ENCODE peak calls at places on chromosomes 16 and 17, in six cellular contexts. A, Q, N, Z, X and E are unnamed samples.

GRCh38 chr16:47198180-47198575 is 54.4 kb upstream of the NETO2 start:
- DNase-seq in A (no peak), X (no peak), N (no peak), Q (no peak), Z (no peak), E (no peak)

GRCh38 chr17:47843391-47843730 is 2.3 kb upstream of the SCRN2 start:
- DNase-seq in X (no peak), N (no peak), Q (no peak), Z (no peak), A (no peak), E (no peak)

GRCh38 chr17:80419255-80419654 is 4.3 kb downstream of the ENDOV start:
- DNase-seq in X (no peak), N (no peak), Z (no peak), A (peak), Q (no peak), E (no peak)

GRCh38 chr17:58535431-58535830 is 21.0 kb upstream of the MTMR4 start:
- DNase-seq in A (no peak), Z (no peak), X (no peak), N (peak), Q (no peak), E (no peak)

GRCh38 chr17:68450801-68451200 is 6.5 kb downstream of the WIPI1 start:
- DNase-seq in Z (no peak), N (no peak), X (no peak), A (no peak), Q (no peak), E (no peak)

GRCh38 chr16:28990375-28991040 is 5.7 kb downstream of the LAT start:
- DNase-seq in Q (no peak), N (no peak), Z (no peak), X (no peak), A (no peak), E (no peak)

GRCh38 chr17:48388955-48389764 is 40.9 kb downstream of the SKAP1 start:
- DNase-seq in A (no peak), X (no peak), Z (no peak), Q (no peak), N (no peak), E (no peak)

GRCh38 chr16:973366-973765 is 2.6 kb upstream of the LMF1 start:
- DNase-seq in X (no peak), Z (no peak), A (no peak), Q (no peak), N (no peak), E (no peak)

GRCh38 chr16:68992521-68992920 is 112.9 kb upstream of the HAS3 start:
- DNase-seq in X (no peak), Z (no peak), N (peak), A (no peak), Q (no peak), E (no peak)

GRCh38 chr16:4690946-4691665 is 2.3 kb upstream of the NUDT16L1 start:
- DNase-seq in Q (no peak), N (no peak), Z (no peak), X (no peak), A (peak), E (no peak)

GRCh38 chr16:31869511-31870201 is 4.0 kb upstream of the ZNF267 start:
- DNase-seq in A (no peak), N (no peak), Z (no peak), X (no peak), Q (peak), E (no peak)

GRCh38 chr17:49821916-49822315 is 26.0 kb downstream of the TAC4 start:
- DNase-seq in X (no peak), Z (no peak), Q (no peak), A (no peak), N (no peak), E (peak)

GRCh38 chr17:78174332-78174869 is 6.0 kb downstream of the SYNGR2 start:
- DNase-seq in N (no peak), Z (no peak), A (no peak), Q (no peak), X (no peak), E (peak)

GRCh38 chr17:31515226-31515759 is 123.8 kb downstream of the RAB11FIP4 start:
- DNase-seq in A (no peak), Z (no peak), N (no peak), Q (no peak), X (no peak), E (no peak)

GRCh38 chr17:54781389-54781788 is 119.3 kb upstream of the TOM1L1 start:
- DNase-seq in Q (no peak), N (no peak), Z (no peak), A (no peak), X (no peak), E (no peak)

GRCh38 chr16:21610006-21610544 is 10.7 kb downstream of the METTL9 start:
- DNase-seq in X (no peak), Q (no peak), Z (no peak), N (no peak), A (no peak), E (no peak)

GRCh38 chr16:84687715-84688114 is 12.1 kb upstream of the USP10 start:
- DNase-seq in Q (peak), Z (no peak), N (no peak), A (no peak), X (no peak), E (no peak)

GRCh38 chr16:63890723-63891122 is 1231.1 kb downstream of the CDH11 start:
- DNase-seq in X (no peak), A (no peak), Z (no peak), Q (no peak), N (no peak), E (no peak)

GRCh38 chr17:21211825-21212479 is 2.0 kb downstream of the TMEM11 start:
- DNase-seq in Q (no peak), N (no peak), Z (no peak), X (no peak), A (no peak), E (no peak)

GRCh38 chr16:4058386-4058785 is 57.9 kb downstream of the ADCY9 start:
- DNase-seq in N (no peak), A (no peak), X (no peak), Z (peak), Q (no peak), E (peak)

GRCh38 chr16:58384437-58385055 is 7.7 kb upstream of the GINS3 start:
- DNase-seq in A (no peak), Z (no peak), X (no peak), N (no peak), Q (no peak), E (peak)

GRCh38 chr17:57281887-57282653 is 25.7 kb downstream of the MSI2 start:
- DNase-seq in Z (no peak), X (no peak), Q (no peak), A (peak), N (no peak), E (no peak)

GRCh38 chr16:66486773-66487579 is 59.9 kb downstream of the BEAN1 start:
- DNase-seq in Q (no peak), Z (no peak), X (no peak), A (peak), N (no peak), E (no peak)

GRCh38 chr16:84103678-84104077 is 13.1 kb downstream of the MBTPS1 start:
- DNase-seq in A (no peak), X (no peak), N (no peak), Z (no peak), Q (no peak), E (peak)

GRCh38 chr17:70353408-70354092 is 184.2 kb downstream of the KCNJ2 start:
- DNase-seq in Z (no peak), A (peak), Q (no peak), N (no peak), X (no peak), E (no peak)

GRCh38 chr17:34979650-34980352 is 511 bp upstream of the LIG3 start:
- DNase-seq in Z (no peak), N (no peak), Q (no peak), A (no peak), X (no peak), E (peak)

GRCh38 chr16:88763502-88764053 is 21.4 kb downstream of the PIEZO1 start:
- DNase-seq in Z (peak), A (no peak), X (peak), Q (no peak), N (no peak), E (peak)

GRCh38 chr16:88924834-88925539 is 52.0 kb downstream of the CBFA2T3 start:
- DNase-seq in Q (no peak), A (peak), X (peak), N (peak), Z (no peak), E (peak)

GRCh38 chr17:38460082-38460715 is 31.9 kb downstream of the ARHGAP23 start:
- DNase-seq in N (no peak), A (no peak), Z (no peak), X (peak), Q (no peak), E (peak)

GRCh38 chr17:35630530-35631148 is 43.5 kb downstream of the AP2B1 start:
- DNase-seq in X (no peak), Q (no peak), A (no peak), Z (no peak), N (peak), E (no peak)

GRCh38 chr17:35801583-35802224 is 6.3 kb upstream of the MMP28 start:
- DNase-seq in A (peak), X (peak), N (no peak), Q (no peak), Z (no peak), E (peak)

GRCh38 chr16:11258553-11259287 is 2.7 kb upstream of the SOCS1 start:
- DNase-seq in A (peak), N (no peak), Z (no peak), Q (peak), X (no peak), E (no peak)

GRCh38 chr16:53099318-53100130 is 44.7 kb downstream of the CHD9 start:
- DNase-seq in A (peak), N (peak), Q (peak), Z (peak), X (peak), E (peak)

GRCh38 chr16:81711609-81712329 is 67.3 kb upstream of the PLCG2 start:
- DNase-seq in A (peak), X (peak), Z (no peak), N (peak), Q (no peak), E (no peak)

GRCh38 chr16:70490261-70490660 is 33.1 kb downstream of the COG4 start:
- DNase-seq in A (no peak), X (no peak), Q (no peak), N (no peak), Z (no peak), E (no peak)

GRCh38 chr16:678209-678857 is 1.9 kb upstream of the STUB1 start:
- DNase-seq in Z (no peak), Q (no peak), X (no peak), A (no peak), N (no peak), E (peak)

GRCh38 chr17:80264048-80264792 is 3.6 kb downstream of the RNF213 start:
- DNase-seq in Z (no peak), Q (no peak), N (no peak), X (no peak), A (no peak), E (no peak)

GRCh38 chr17:76540381-76541300 is 797 bp downstream of the PRCD start:
- DNase-seq in N (peak), Q (no peak), X (peak), A (peak), Z (peak), E (peak)

GRCh38 chr16:50546125-50546524 is 2.1 kb upstream of the NKD1 start:
- DNase-seq in Q (no peak), A (no peak), X (no peak), Z (no peak), N (no peak), E (no peak)

GRCh38 chr16:50547944-50548658 is at the start of gene NKD1:
- DNase-seq in Q (no peak), A (peak), N (peak), Z (peak), X (peak), E (peak)

GRCh38 chr16:50548659-50549560 is 714 bp downstream of the NKD1 start:
- DNase-seq in N (no peak), Q (no peak), X (no peak), A (peak), Z (no peak), E (peak)

GRCh38 chr16:50549561-50549915 is 1.3 kb downstream of the NKD1 start:
- DNase-seq in Q (no peak), Z (no peak), X (no peak), A (no peak), N (no peak), E (no peak)

GRCh38 chr16:50547340-50547865 is 793 bp upstream of the NKD1 start:
- DNase-seq in Q (peak), X (peak), Z (peak), N (peak), A (peak), E (no peak)
- TF ChIP-seq JUND in Q (no peak), X (no peak), Z (no peak), N (no peak), A (no peak), E (no peak)

GRCh38 chr17:33049781-33050414 is 58.3 kb downstream of the SPACA3 start:
- DNase-seq in X (peak), Z (peak), N (peak), A (peak), Q (no peak), E (peak)
- TF ChIP-seq JUND in X (no peak), Z (no peak), N (no peak), A (no peak), Q (no peak), E (no peak)

DNA sequence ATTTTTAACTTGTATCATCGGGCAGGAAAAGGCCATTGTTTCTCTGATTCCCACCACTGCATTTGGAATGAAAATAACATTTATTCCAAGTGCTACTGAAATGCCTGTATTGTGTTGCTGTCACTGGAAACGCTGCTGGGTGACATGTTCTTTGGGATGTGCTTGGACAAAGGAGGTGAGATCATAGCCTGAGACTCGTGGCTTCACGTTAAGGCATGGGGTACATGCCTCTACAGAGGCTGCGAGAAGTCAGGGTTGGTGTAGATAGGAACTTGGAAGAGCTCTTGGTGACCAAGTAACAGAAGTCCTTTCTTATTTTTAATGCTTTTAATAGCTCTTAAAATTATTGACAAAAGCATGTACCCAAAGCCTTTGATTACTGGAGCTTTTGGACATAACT is 58.8 kb upstream of the MAF start:
- DNase-seq in A (no peak), Z (no peak), Q (no peak), X (no peak), N (no peak), E (no peak)
- TF ChIP-seq JUND in A (no peak), Z (no peak), Q (no peak), X (no peak), N (no peak), E (no peak)

GRCh38 chr16:87391324-87391949 is 699 bp upstream of the MAP1LC3B start:
- DNase-seq in Z (no peak), A (no peak), X (no peak), N (no peak), Q (no peak), E (peak)
- TF ChIP-seq JUND in Z (no peak), A (no peak), X (peak), N (no peak), Q (no peak), E (no peak)

GRCh38 chr17:7884581-7885356 is 3.8 kb upstream of the CHD3 start:
- DNase-seq in X (peak), Q (no peak), Z (no peak), A (peak), N (no peak), E (peak)
- TF ChIP-seq JUND in X (no peak), Q (no peak), Z (no peak), A (no peak), N (no peak), E (no peak)

GRCh38 chr17:73343739-73344454 is 32.1 kb upstream of the CDC42EP4 start:
- DNase-seq in N (no peak), Z (no peak), X (no peak), Q (no peak), A (peak), E (no peak)
- TF ChIP-seq JUND in N (no peak), Z (no peak), X (no peak), Q (no peak), A (no peak), E (no peak)

DNA sequence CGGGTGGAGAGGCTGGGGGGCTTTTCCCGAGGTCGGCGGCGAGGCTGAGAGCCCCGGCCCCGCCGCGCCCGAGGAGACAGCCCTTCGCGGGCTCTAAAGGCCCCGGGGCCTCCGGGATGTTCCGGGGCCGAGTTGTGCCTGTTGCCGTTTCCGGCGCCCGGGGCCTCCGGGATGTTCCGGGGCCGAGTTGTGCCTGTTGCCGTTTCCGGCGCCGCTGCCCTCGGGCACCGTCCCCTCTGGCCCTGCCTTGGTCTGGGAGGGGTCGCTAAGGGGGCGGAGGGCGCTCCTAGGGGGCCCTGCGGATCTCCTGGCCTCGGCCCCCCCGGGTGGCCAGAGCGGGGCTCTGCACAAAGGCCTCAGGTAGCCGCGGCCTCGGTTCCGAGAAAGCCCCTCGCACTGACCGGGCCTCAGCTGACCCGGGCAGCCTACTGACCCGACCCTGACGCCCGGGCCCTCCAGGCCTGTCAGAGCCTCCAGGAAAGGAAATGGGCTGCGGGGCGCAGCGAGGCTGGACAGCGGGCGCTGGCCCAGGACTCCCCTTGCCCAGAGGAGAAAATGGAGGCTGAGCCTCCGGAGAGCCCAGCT is 24.2 kb downstream of the ACTG1 start:
- DNase-seq in Z (no peak), X (peak), N (no peak), Q (no peak), A (no peak), E (no peak)
- TF ChIP-seq JUND in Z (no peak), X (no peak), N (no peak), Q (no peak), A (no peak), E (no peak)

GRCh38 chr16:16086653-16087446 is 136.4 kb downstream of the ABCC6 start:
- DNase-seq in N (no peak), Z (no peak), A (no peak), X (no peak), Q (no peak), E (no peak)

GRCh38 chr16:16080465-16081065 is 131.1 kb downstream of the ABCC1 start:
- DNase-seq in Q (no peak), A (no peak), X (no peak), Z (no peak), N (no peak), E (no peak)

GRCh38 chr16:16082255-16082654 is 132.8 kb downstream of the ABCC1 start:
- DNase-seq in Q (no peak), N (no peak), X (no peak), A (no peak), Z (no peak), E (no peak)

GRCh38 chr16:16084874-16085273 is 135.5 kb downstream of the ABCC1 start:
- DNase-seq in A (no peak), Z (no peak), N (no peak), Q (no peak), X (no peak), E (no peak)

DNA sequence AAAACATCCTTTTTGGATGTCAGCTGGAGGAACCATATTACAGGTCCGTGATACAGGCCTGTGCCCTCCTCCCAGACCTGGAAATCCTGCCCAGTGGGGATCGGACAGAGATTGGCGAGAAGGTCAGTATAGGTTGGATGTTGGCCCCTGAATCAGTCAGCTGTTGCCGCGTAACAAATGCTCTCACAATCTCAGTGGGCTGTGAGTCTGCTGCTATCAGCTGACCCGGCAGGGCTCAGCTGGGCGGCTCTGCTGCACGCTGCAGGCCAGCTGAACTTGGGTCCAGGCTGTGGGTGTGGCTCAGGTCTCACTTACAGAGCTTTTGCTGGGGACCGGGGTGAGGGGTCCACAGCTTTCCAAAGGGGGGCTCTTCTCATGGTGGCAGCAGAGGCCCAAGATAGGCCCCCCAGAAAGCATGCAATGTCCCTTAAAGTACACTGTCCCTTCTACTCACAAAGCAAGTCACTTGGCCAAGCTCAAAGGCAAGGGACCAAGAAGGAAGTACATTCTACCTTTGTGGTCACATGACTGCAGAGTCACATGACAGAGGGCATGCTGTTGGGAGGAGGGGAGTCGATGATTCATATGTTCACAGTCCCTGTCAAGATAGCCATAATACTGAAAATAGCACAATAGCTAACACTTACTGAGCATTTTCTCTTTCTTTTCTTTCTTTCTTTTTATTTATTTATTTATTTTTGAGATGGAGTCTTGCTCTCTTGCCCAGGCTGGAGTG is 134.2 kb downstream of the ABCC1 start:
- DNase-seq in Z (no peak), N (peak), X (peak), A (no peak), Q (no peak), E (peak)
- TF ChIP-seq JUND in Z (no peak), N (no peak), X (peak), A (no peak), Q (no peak), E (no peak)